ENCODE peak calls at places on chromosome 7, in four cellular contexts. Y, Z, H and R are unnamed samples.

GRCh38 chr7:93629291-93629801 is 54.8 kb upstream of the CALCR start:
- DNase-seq in Y (no peak), Z (no peak), H (no peak), R (no peak)

GRCh38 chr7:107009846-107010203 is 34.7 kb upstream of the PRKAR2B start:
- DNase-seq in Y (no peak), Z (no peak), H (no peak), R (no peak)

GRCh38 chr7:154931906-154932305 is 71.0 kb downstream of the PAXIP1 start:
- DNase-seq in Y (no peak), Z (no peak), H (no peak), R (no peak)

GRCh38 chr7:52107355-52107754 is 790.7 kb upstream of the COBL start:
- DNase-seq in Y (no peak), Z (no peak), H (no peak), R (no peak)

GRCh38 chr7:24378871-24379608 is 95.0 kb downstream of the NPY start:
- DNase-seq in Y (no peak), Z (peak), H (no peak), R (peak)

GRCh38 chr7:117158941-117159705 is 163.7 kb downstream of the WNT2 start:
- DNase-seq in Y (peak), Z (no peak), H (no peak), R (no peak)

GRCh38 chr7:45872116-45873034 is 507 bp downstream of the CCDC201 start:
- DNase-seq in Y (no peak), Z (no peak), H (no peak), R (no peak)

GRCh38 chr7:96273716-96274115 is 48.2 kb downstream of the SLC25A13 start:
- DNase-seq in Y (no peak), Z (no peak), H (no peak), R (no peak)

GRCh38 chr7:94449151-94449725 is 54.5 kb downstream of the COL1A2 start:
- DNase-seq in Y (peak), Z (peak), H (no peak), R (no peak)

GRCh38 chr7:47423196-47423595 is 158.7 kb downstream of the TNS3 start:
- DNase-seq in Y (no peak), Z (no peak), H (no peak), R (no peak)

GRCh38 chr7:107691713-107692112 is 31.1 kb downstream of the SLC26A4 start:
- DNase-seq in Y (no peak), Z (no peak), H (no peak), R (peak)

GRCh38 chr7:25482631-25483030 is 254.3 kb upstream of the NPVF start:
- DNase-seq in Y (no peak), Z (no peak), H (no peak), R (no peak)

GRCh38 chr7:17660116-17660515 is 280.2 kb downstream of the SNX13 start:
- DNase-seq in Y (no peak), Z (no peak), H (no peak), R (no peak)

GRCh38 chr7:105439174-105439893 is 50.6 kb upstream of the SRPK2 start:
- DNase-seq in Y (peak), Z (no peak), H (peak), R (no peak)

GRCh38 chr7:422191-422885 is 97.3 kb downstream of the PDGFA start:
- DNase-seq in Y (no peak), Z (no peak), H (no peak), R (no peak)

GRCh38 chr7:131105803-131106680 is 221.6 kb upstream of the MKLN1 start:
- DNase-seq in Y (peak), Z (no peak), H (peak), R (peak)

GRCh38 chr7:128530855-128531104 is 54.2 kb downstream of the METTL2B start:
- DNase-seq in Y (no peak), Z (no peak), H (no peak), R (no peak)

GRCh38 chr7:100034871-100035510 is 14.6 kb upstream of the ZSCAN21 start:
- DNase-seq in Y (no peak), Z (no peak), H (no peak), R (no peak)

GRCh38 chr7:66099232-66099550 is 15.5 kb upstream of the CRCP start:
- DNase-seq in Y (no peak), Z (no peak), H (peak), R (no peak)

GRCh38 chr7:149780636-149781419 is 7.4 kb upstream of the ZNF467 start:
- DNase-seq in Y (no peak), Z (no peak), H (no peak), R (no peak)

GRCh38 chr7:84237533-84238173 is 43.1 kb upstream of the SEMA3A start:
- DNase-seq in Y (no peak), Z (peak), H (no peak), R (no peak)

GRCh38 chr7:68411742-68412141 is 1186.5 kb upstream of the AUTS2 start:
- DNase-seq in Y (peak), Z (no peak), H (no peak), R (no peak)

GRCh38 chr7:17640730-17641377 is 299.4 kb downstream of the SNX13 start:
- DNase-seq in Y (peak), Z (peak), H (no peak), R (no peak)

GRCh38 chr7:12358694-12359093 is 45.0 kb downstream of the VWDE start:
- DNase-seq in Y (no peak), Z (no peak), H (no peak), R (no peak)

GRCh38 chr7:47778153-47778661 is 170.1 kb downstream of the PKD1L1 start:
- DNase-seq in Y (no peak), Z (no peak), H (no peak), R (no peak)

GRCh38 chr7:34575006-34575405 is 83.0 kb upstream of the NPSR1 start:
- DNase-seq in Y (no peak), Z (no peak), H (no peak), R (no peak)

GRCh38 chr7:136868496-136869005 is at the start of gene CHRM2:
- DNase-seq in Y (peak), Z (no peak), H (no peak), R (no peak)

GRCh38 chr7:24917510-24918239 is 62.3 kb downstream of the OSBPL3 start:
- DNase-seq in Y (no peak), Z (no peak), H (no peak), R (no peak)

GRCh38 chr7:52639981-52640380 is 395.5 kb upstream of the POM121L12 start:
- DNase-seq in Y (no peak), Z (no peak), H (no peak), R (no peak)

GRCh38 chr7:12834782-12835181 is 147.3 kb downstream of the ARL4A start:
- DNase-seq in Y (no peak), Z (no peak), H (no peak), R (no peak)

GRCh38 chr7:81190997-81191747 is 272.3 kb upstream of the SEMA3C start:
- DNase-seq in Y (no peak), Z (peak), H (no peak), R (no peak)

GRCh38 chr7:11328309-11328708 is 354.6 kb downstream of the PHF14 start:
- DNase-seq in Y (no peak), Z (no peak), H (no peak), R (peak)

GRCh38 chr7:44306608-44307007 is 18.8 kb downstream of the CAMK2B start:
- DNase-seq in Y (no peak), Z (no peak), H (no peak), R (peak)

GRCh38 chr7:37901890-37902524 is 14.6 kb downstream of the SFRP4 start:
- DNase-seq in Y (no peak), Z (no peak), H (no peak), R (no peak)

GRCh38 chr7:69283421-69283820 is 314.9 kb upstream of the AUTS2 start:
- DNase-seq in Y (no peak), Z (no peak), H (no peak), R (no peak)

GRCh38 chr7:7424151-7424873 is 111.4 kb downstream of the COL28A1 start:
- DNase-seq in Y (peak), Z (peak), H (peak), R (no peak)

GRCh38 chr7:149718730-149719049 is 54.7 kb downstream of the ZNF467 start:
- DNase-seq in Y (no peak), Z (no peak), H (no peak), R (no peak)

GRCh38 chr7:64320547-64321495 is 7.1 kb downstream of the ZNF736 start:
- DNase-seq in Y (no peak), Z (no peak), H (no peak), R (no peak)

GRCh38 chr7:140176271-140176701 is 497 bp downstream of the KDM7A start:
- DNase-seq in Y (peak), Z (no peak), H (no peak), R (no peak)
- TF ChIP-seq CTCF in Y (no peak), Z (no peak), H (no peak), R (no peak)

DNA sequence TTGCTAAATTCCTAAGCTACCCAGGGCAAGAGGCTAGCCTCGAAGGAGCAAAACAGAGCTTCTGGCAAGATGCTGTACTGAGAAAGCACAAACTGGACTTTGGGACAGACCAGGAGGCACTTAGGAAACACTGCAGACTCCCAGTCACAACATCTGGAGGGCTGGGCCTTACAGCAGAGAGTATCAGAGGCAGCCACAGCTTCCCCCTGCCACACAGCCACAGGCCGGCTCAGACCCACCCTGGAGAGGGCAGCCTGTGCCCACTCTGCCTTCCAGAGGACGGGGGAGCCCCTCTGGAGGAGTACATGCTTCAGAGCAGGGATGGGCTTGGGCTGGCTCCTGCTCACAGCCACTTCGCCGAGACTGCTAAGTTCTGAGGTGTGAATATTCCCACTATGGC is 17.4 kb downstream of the ESYT2 start:
- DNase-seq in Y (no peak), Z (no peak), H (no peak), R (no peak)
- H3K27ac ChIP-seq in Y (no peak), Z (peak), H (peak), R (peak)

GRCh38 chr7:28355553-28356319 is 56.6 kb upstream of the CREB5 start:
- DNase-seq in Y (no peak), Z (no peak), H (no peak), R (peak)
- TF ChIP-seq POLR2AphosphoS5 in Y (no peak), Z (no peak), H (no peak), R (no peak)

GRCh38 chr7:54995631-54996340 is 23.0 kb upstream of the EGFR start:
- DNase-seq in Y (no peak), Z (peak), H (no peak), R (peak)
- TF ChIP-seq CTCF in Y (no peak), Z (no peak), H (no peak), R (no peak)

GRCh38 chr7:101382937-101383336 is 20.3 kb downstream of the COL26A1 start:
- DNase-seq in Y (no peak), Z (no peak), H (no peak), R (no peak)
- H3K27ac ChIP-seq in Y (no peak), Z (no peak), H (no peak), R (no peak)